ENCODE peak calls at places on chromosomes 5 and 9, in seven cellular contexts. K is non-pigmented ciliary epithelial cell; B is DMS 273 treated with DMSO at 0.1 percent for 48 hours; D is dermis blood vessel endothelial cell; T is CD4-positive, CD25-positive, alpha-beta regulatory T cell; F is adrenal gland; P is fibroblast of the aortic adventitia. V is an unnamed sample.
A peak's percentile ranks its signal among the peaks of the same experiment; 100 is the strongest.

GRCh38 chr5:56200856-56201638 is 32.1 kb downstream of the ANKRD55 start:
- DNase-seq in K (no peak), B (peak; percentile 6), D (peak; percentile 94), T (peak; percentile 38), F (peak; percentile 71), P (peak; percentile 86), V (no peak)

GRCh38 chr5:115214541-115214940 is 44.8 kb upstream of the TRIM36 start:
- DNase-seq in K (no peak), B (no peak), D (no peak), T (no peak), F (no peak), P (no peak), V (no peak)

GRCh38 chr5:120096413-120096812 is 367.7 kb upstream of the PRR16 start:
- DNase-seq in K (no peak), B (no peak), D (no peak), T (no peak), F (no peak), P (peak; percentile 31), V (no peak)

GRCh38 chr5:8952147-8952546 is 593.7 kb downstream of the SEMA5A start:
- DNase-seq in K (no peak), B (no peak), D (no peak), T (no peak), F (no peak), P (no peak), V (no peak)

GRCh38 chr9:137630684-137631083 is 11.9 kb downstream of the EHMT1 start:
- DNase-seq in K (no peak), B (no peak), D (peak; percentile 27), T (no peak), F (no peak), P (no peak), V (no peak)

GRCh38 chr5:131521252-131521651 is 113.8 kb downstream of the RAPGEF6 start:
- DNase-seq in K (peak; percentile 59), B (no peak), D (no peak), T (no peak), F (no peak), P (peak; percentile 56), V (no peak)

GRCh38 chr5:177427919-177428573 is 1.6 kb downstream of the GRK6 start:
- DNase-seq in K (no peak), B (no peak), D (no peak), T (no peak), F (peak; percentile 18), P (no peak), V (no peak)

GRCh38 chr9:91896513-91897121 is 53.4 kb downstream of the ROR2 start:
- DNase-seq in K (no peak), B (no peak), D (no peak), T (no peak), F (peak; percentile 65), P (peak; percentile 96), V (peak; percentile 51)

GRCh38 chr5:172771439-172772111 is 580 bp upstream of the DUSP1 start:
- DNase-seq in K (no peak), B (peak; percentile 33), D (no peak), T (no peak), F (no peak), P (peak; percentile 70), V (no peak)

GRCh38 chr5:90161399-90161798 is 248.2 kb downstream of the CETN3 start:
- DNase-seq in K (peak; percentile 13), B (peak; percentile 45), D (peak; percentile 55), T (no peak), F (peak; percentile 51), P (peak; percentile 76), V (no peak)

GRCh38 chr5:175728885-175729828 is 71.3 kb downstream of the HRH2 start:
- DNase-seq in K (no peak), B (no peak), D (peak; percentile 12), T (no peak), F (peak; percentile 24), P (no peak), V (peak; percentile 24)

GRCh38 chr5:16427572-16427971 is 38.0 kb downstream of the ZNF622 start:
- DNase-seq in K (no peak), B (no peak), D (no peak), T (no peak), F (no peak), P (no peak), V (no peak)

GRCh38 chr9:86854898-86855523 is 92.3 kb downstream of the GAS1 start:
- DNase-seq in K (peak; percentile 81), B (peak; percentile 62), D (no peak), T (no peak), F (no peak), P (peak; percentile 77), V (peak; percentile 64)

GRCh38 chr5:33482335-33482734 is 41.6 kb downstream of the TARS1 start:
- DNase-seq in K (no peak), B (no peak), D (no peak), T (no peak), F (no peak), P (no peak), V (no peak)

GRCh38 chr5:118862596-118862995 is 125.8 kb downstream of the DTWD2 start:
- DNase-seq in K (no peak), B (no peak), D (no peak), T (no peak), F (no peak), P (peak; percentile 15), V (no peak)

GRCh38 chr9:114616684-114617520 is 5.8 kb downstream of the TMEM268 start:
- DNase-seq in K (no peak), B (no peak), D (no peak), T (no peak), F (peak; percentile 57), P (no peak), V (no peak)

GRCh38 chr5:169701910-169702451 is 64.9 kb downstream of the DOCK2 start:
- DNase-seq in K (no peak), B (no peak), D (peak; percentile 61), T (no peak), F (no peak), P (peak; percentile 79), V (peak; percentile 47)

GRCh38 chr5:116574682-116575634 is at the start of gene SEMA6A:
- DNase-seq in K (peak; percentile 55), B (peak; percentile 76), D (peak; percentile 94), T (no peak), F (peak; percentile 95), P (peak; percentile 72), V (peak; percentile 54)

GRCh38 chr9:136378171-136379002 is 4.9 kb upstream of the CARD9 start:
- DNase-seq in K (no peak), B (no peak), D (no peak), T (no peak), F (no peak), P (no peak), V (no peak)

GRCh38 chr5:132778129-132778528 is 1.1 kb upstream of the SEPTIN8 start:
- DNase-seq in K (no peak), B (no peak), D (no peak), T (no peak), F (no peak), P (no peak), V (no peak)

GRCh38 chr5:40221796-40222195 is 457.9 kb upstream of the PTGER4 start:
- DNase-seq in K (peak; percentile 80), B (no peak), D (peak; percentile 24), T (no peak), F (no peak), P (peak; percentile 73), V (no peak)

GRCh38 chr5:163916376-163916775 is 411.0 kb downstream of the MAT2B start:
- DNase-seq in K (peak; percentile 19), B (no peak), D (peak; percentile 11), T (no peak), F (no peak), P (no peak), V (no peak)

GRCh38 chr5:56735845-56736641 is 79.3 kb upstream of the MAP3K1 start:
- DNase-seq in K (no peak), B (no peak), D (no peak), T (no peak), F (no peak), P (no peak), V (no peak)

GRCh38 chr9:100598641-100599145 is 20.8 kb downstream of the CAVIN4 start:
- DNase-seq in K (no peak), B (peak; percentile 15), D (peak; percentile 84), T (peak; percentile 64), F (peak; percentile 78), P (peak; percentile 77), V (peak; percentile 77)

GRCh38 chr5:115583474-115583873 is 18.8 kb downstream of the TICAM2 start:
- DNase-seq in K (peak; percentile 83), B (no peak), D (peak; percentile 72), T (no peak), F (no peak), P (peak; percentile 83), V (no peak)

GRCh38 chr5:58156354-58156753 is 303.5 kb downstream of the PLK2 start:
- DNase-seq in K (no peak), B (no peak), D (peak; percentile 19), T (no peak), F (no peak), P (peak; percentile 8), V (no peak)

GRCh38 chr9:87528969-87529368 is 31.3 kb downstream of the DAPK1 start:
- DNase-seq in K (no peak), B (no peak), D (no peak), T (no peak), F (no peak), P (no peak), V (no peak)

GRCh38 chr9:127183814-127184582 is 61.6 kb upstream of the ANGPTL2 start:
- DNase-seq in K (no peak), B (no peak), D (no peak), T (no peak), F (no peak), P (peak; percentile 71), V (no peak)

GRCh38 chr5:111859533-111860270 is 102.7 kb upstream of the NREP start:
- DNase-seq in K (peak; percentile 76), B (peak; percentile 34), D (no peak), T (no peak), F (no peak), P (peak; percentile 98), V (no peak)

GRCh38 chr5:36417221-36417620 is 115.5 kb upstream of the RANBP3L start:
- DNase-seq in K (no peak), B (no peak), D (no peak), T (no peak), F (no peak), P (no peak), V (no peak)

GRCh38 chr9:16371306-16371705 is 499.2 kb downstream of the BNC2 start:
- DNase-seq in K (no peak), B (no peak), D (no peak), T (no peak), F (no peak), P (no peak), V (peak; percentile 97)

GRCh38 chr9:68996457-68996856 is 17.5 kb downstream of the PRKACG start:
- DNase-seq in K (no peak), B (no peak), D (no peak), T (no peak), F (no peak), P (no peak), V (no peak)

GRCh38 chr9:97840521-97840920 is 12.5 kb upstream of the FOXE1 start:
- DNase-seq in K (peak; percentile 24), B (no peak), D (no peak), T (no peak), F (no peak), P (peak; percentile 54), V (no peak)

GRCh38 chr9:13141629-13142028 is 137.9 kb downstream of the MPDZ start:
- DNase-seq in K (no peak), B (no peak), D (no peak), T (no peak), F (no peak), P (no peak), V (no peak)

GRCh38 chr5:130520211-130520610 is 615.9 kb downstream of the CHSY3 start:
- DNase-seq in K (peak; percentile 14), B (no peak), D (no peak), T (no peak), F (no peak), P (no peak), V (no peak)

V was measured in NCI-H526 treated with DMSO at 0.1 percent for 48 hours.